ENCODE peak calls at places on chromosomes 16 and 17, in six cellular contexts. One of them, this sample, is unnamed.

GRCh38 chr17:44097110-44097810 is 26.2 kb downstream of the HDAC5 start:
- DNase-seq in SK-N-SH: no peak
- DNase-seq in HCT116: no peak
- DNase-seq in PC-3: peak; percentile 22
- DNase-seq in MM.1S: no peak
- DNase-seq in GM23248: peak; percentile 81
- DNase-seq in this sample: no peak

GRCh38 chr17:61833536-61834203 is 29.7 kb downstream of the BRIP1 start:
- DNase-seq in SK-N-SH: no peak
- DNase-seq in HCT116: peak; percentile 69
- DNase-seq in PC-3: peak; percentile 96
- DNase-seq in MM.1S: no peak
- DNase-seq in GM23248: peak; percentile 77
- DNase-seq in this sample: no peak

GRCh38 chr17:28100936-28101335 is 58.5 kb downstream of the NLK start:
- DNase-seq in SK-N-SH: no peak
- DNase-seq in HCT116: no peak
- DNase-seq in PC-3: no peak
- DNase-seq in MM.1S: no peak
- DNase-seq in GM23248: no peak
- DNase-seq in this sample: no peak

GRCh38 chr17:32285770-32286517 is 20.3 kb downstream of the RHBDL3 start:
- DNase-seq in SK-N-SH: no peak
- DNase-seq in HCT116: no peak
- DNase-seq in PC-3: no peak
- DNase-seq in MM.1S: no peak
- DNase-seq in GM23248: no peak
- DNase-seq in this sample: no peak

GRCh38 chr17:42296012-42296411 is 7.7 kb downstream of the STAT5A start:
- DNase-seq in SK-N-SH: no peak
- DNase-seq in HCT116: no peak
- DNase-seq in PC-3: no peak
- DNase-seq in MM.1S: no peak
- DNase-seq in GM23248: no peak
- DNase-seq in this sample: no peak

GRCh38 chr17:14622622-14623101 is 321.8 kb downstream of the HS3ST3B1 start:
- DNase-seq in SK-N-SH: no peak
- DNase-seq in HCT116: no peak
- DNase-seq in PC-3: no peak
- DNase-seq in MM.1S: no peak
- DNase-seq in GM23248: no peak
- DNase-seq in this sample: no peak

GRCh38 chr17:40557531-40558299 is 7.6 kb downstream of the CCR7 start:
- DNase-seq in SK-N-SH: no peak
- DNase-seq in HCT116: no peak
- DNase-seq in PC-3: no peak
- DNase-seq in MM.1S: no peak
- DNase-seq in GM23248: no peak
- DNase-seq in this sample: no peak

GRCh38 chr17:27532269-27533067 is 76.2 kb downstream of the KSR1 start:
- DNase-seq in SK-N-SH: no peak
- DNase-seq in HCT116: no peak
- DNase-seq in PC-3: no peak
- DNase-seq in MM.1S: no peak
- DNase-seq in GM23248: no peak
- DNase-seq in this sample: no peak

GRCh38 chr17:64406321-64407200 is 15.9 kb upstream of the PECAM1 start:
- DNase-seq in SK-N-SH: no peak
- DNase-seq in HCT116: no peak
- DNase-seq in PC-3: peak; percentile 54
- DNase-seq in MM.1S: peak; percentile 15
- DNase-seq in GM23248: peak; percentile 42
- DNase-seq in this sample: peak; percentile 87

GRCh38 chr16:84929421-84930297 is 81.7 kb downstream of the ZDHHC7 start:
- DNase-seq in SK-N-SH: no peak
- DNase-seq in HCT116: no peak
- DNase-seq in PC-3: no peak
- DNase-seq in MM.1S: no peak
- DNase-seq in GM23248: peak; percentile 70
- DNase-seq in this sample: no peak

GRCh38 chr17:51493206-51493605 is 232.9 kb downstream of the UTP18 start:
- DNase-seq in SK-N-SH: no peak
- DNase-seq in HCT116: no peak
- DNase-seq in PC-3: no peak
- DNase-seq in MM.1S: no peak
- DNase-seq in GM23248: no peak
- DNase-seq in this sample: no peak

GRCh38 chr17:77374170-77374936 is 233.6 kb downstream of the SEC14L1 start:
- DNase-seq in SK-N-SH: peak; percentile 93
- DNase-seq in HCT116: no peak
- DNase-seq in PC-3: no peak
- DNase-seq in MM.1S: no peak
- DNase-seq in GM23248: peak; percentile 86
- DNase-seq in this sample: peak; percentile 52

GRCh38 chr17:69609495-69610315 is 195.2 kb downstream of the MAP2K6 start:
- DNase-seq in SK-N-SH: no peak
- DNase-seq in HCT116: peak; percentile 24
- DNase-seq in PC-3: peak; percentile 68
- DNase-seq in MM.1S: no peak
- DNase-seq in GM23248: peak; percentile 60
- DNase-seq in this sample: peak; percentile 63

GRCh38 chr16:88835383-88835782 is 21.4 kb downstream of the GALNS start:
- DNase-seq in SK-N-SH: no peak
- DNase-seq in HCT116: no peak
- DNase-seq in PC-3: no peak
- DNase-seq in MM.1S: no peak
- DNase-seq in GM23248: peak; percentile 9
- DNase-seq in this sample: no peak

DNA sequence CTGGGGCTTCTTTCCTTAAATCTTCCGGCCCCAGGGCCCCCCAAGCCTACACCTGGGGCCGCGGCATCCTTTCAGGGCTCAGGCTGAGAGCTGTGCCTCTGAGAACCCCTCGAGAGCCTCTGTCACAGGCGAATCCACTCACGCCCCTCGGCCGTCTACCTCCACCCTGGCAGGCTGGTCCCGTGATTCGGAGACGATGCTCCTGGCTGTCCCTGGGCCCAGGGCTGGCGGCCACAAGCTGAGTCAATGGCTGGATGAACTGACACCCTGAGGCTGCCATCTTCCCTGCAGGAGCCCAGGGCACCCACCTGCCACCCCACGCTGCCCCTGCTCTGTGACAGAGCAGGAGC is 4.4 kb downstream of the TEPSIN start:
- DNase-seq in SK-N-SH: no peak
- DNase-seq in HCT116: no peak
- DNase-seq in PC-3: no peak
- DNase-seq in MM.1S: no peak
- DNase-seq in GM23248: no peak
- DNase-seq in this sample: no peak
- H3K9ac ChIP-seq in SK-N-SH: no peak overlapping the region
- H3K9ac ChIP-seq in HCT116: no peak overlapping the region
- H3K9ac ChIP-seq in PC-3: no peak overlapping the region
- H3K9ac ChIP-seq in MM.1S: no peak overlapping the region
- H3K9ac ChIP-seq in GM23248: no peak overlapping the region
- H3K9ac ChIP-seq in this sample: no peak overlapping the region

DNA sequence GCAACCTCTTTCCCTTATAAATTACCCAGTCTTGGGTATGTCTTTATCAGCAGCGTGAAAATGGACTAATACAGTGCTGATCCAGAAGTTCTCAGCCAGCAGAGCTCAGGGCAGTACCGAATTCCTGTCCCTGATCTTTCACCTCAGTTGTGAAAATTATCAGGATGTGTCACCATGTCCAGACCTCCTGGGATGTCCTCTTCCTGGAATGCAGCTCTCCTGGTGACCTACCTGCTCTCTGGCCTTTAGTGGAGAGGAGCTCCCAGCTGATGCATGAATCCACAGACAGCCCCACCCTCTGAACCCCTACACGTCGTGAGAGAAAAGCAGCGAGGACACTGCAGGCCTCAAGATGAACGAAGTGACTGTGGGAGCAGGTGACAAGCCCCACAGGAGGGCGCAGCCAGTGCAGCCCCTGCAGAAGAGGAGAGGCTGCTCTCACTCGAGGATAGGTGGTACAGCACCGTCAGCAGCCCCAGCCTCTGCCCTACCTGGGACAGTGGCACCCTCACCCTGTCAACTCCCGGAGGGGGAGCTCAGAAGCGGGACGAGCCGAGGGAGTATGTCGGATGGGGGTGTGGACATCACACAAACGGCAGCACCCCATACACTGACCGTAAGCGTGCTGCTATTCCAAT is 22.0 kb upstream of the C16orf95 start:
- DNase-seq in SK-N-SH: no peak
- DNase-seq in HCT116: no peak
- DNase-seq in PC-3: no peak
- DNase-seq in MM.1S: no peak
- DNase-seq in GM23248: no peak
- DNase-seq in this sample: no peak
- H3K9me2 ChIP-seq in SK-N-SH: no peaks in the 10 kb centered on the region
- H3K9me2 ChIP-seq in HCT116: no peaks in the 10 kb centered on the region
- H3K9me2 ChIP-seq in PC-3: no peaks in the 10 kb centered on the region
- H3K9me2 ChIP-seq in MM.1S: no peaks in the 10 kb centered on the region
- H3K9me2 ChIP-seq in GM23248: no peaks in the 10 kb centered on the region
- H3K9me2 ChIP-seq in this sample: no peaks in the 10 kb centered on the region

GRCh38 chr16:56610609-56611111 is 2.3 kb downstream of the MT2A start:
- DNase-seq in SK-N-SH: no peak
- DNase-seq in HCT116: no peak
- DNase-seq in PC-3: no peak
- DNase-seq in MM.1S: no peak
- DNase-seq in GM23248: peak; percentile 52
- DNase-seq in this sample: peak; percentile 75

GRCh38 chr16:56609463-56609921 is 1.1 kb downstream of the MT2A start:
- DNase-seq in SK-N-SH: peak; percentile 69
- DNase-seq in HCT116: peak; percentile 41
- DNase-seq in PC-3: peak; percentile 58
- DNase-seq in MM.1S: peak; percentile 86
- DNase-seq in GM23248: peak; percentile 89
- DNase-seq in this sample: peak; percentile 91

GRCh38 chr16:56611281-56611833 is 3.0 kb downstream of the MT2A start:
- DNase-seq in SK-N-SH: no peak
- DNase-seq in HCT116: peak; percentile 27
- DNase-seq in PC-3: no peak
- DNase-seq in MM.1S: no peak
- DNase-seq in GM23248: peak; percentile 75
- DNase-seq in this sample: peak; percentile 45

GRCh38 chr16:56608876-56609462 is 585 bp downstream of the MT2A start:
- DNase-seq in SK-N-SH: peak; percentile 43
- DNase-seq in HCT116: no peak
- DNase-seq in PC-3: no peak
- DNase-seq in MM.1S: no peak
- DNase-seq in GM23248: peak; percentile 53
- DNase-seq in this sample: peak; percentile 48

DNA sequence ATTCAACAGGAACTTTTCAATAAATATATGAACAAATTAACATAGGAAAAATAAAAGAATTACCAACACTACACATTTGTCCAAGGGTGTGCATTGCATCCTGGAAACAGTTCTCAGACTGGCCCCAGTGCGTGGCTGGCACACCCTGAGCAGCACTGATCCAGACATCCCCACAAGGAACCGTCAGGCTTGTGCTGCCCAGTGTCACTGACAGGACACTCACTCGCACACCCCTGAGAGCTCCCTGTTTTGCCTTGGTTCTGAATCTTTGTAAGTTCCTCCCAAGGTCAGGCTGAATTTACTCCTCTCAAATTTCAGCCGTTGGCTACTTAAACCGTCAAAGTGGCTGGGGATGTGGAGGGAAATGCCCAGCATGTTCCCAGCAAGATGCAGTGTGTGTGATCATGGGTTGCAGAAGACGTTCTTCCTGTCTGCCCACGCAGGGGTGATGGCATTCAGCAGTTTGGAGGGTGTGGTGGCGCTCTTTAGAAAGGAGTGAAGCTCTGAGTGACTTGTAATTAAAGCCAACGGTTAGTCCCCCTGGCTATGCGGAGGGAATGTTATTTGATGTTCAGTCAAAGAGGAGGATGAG is 1.7 kb downstream of the MT2A start:
- DNase-seq in SK-N-SH: no peak
- DNase-seq in HCT116: peak; percentile 75
- DNase-seq in PC-3: peak; percentile 47
- DNase-seq in MM.1S: no peak
- DNase-seq in GM23248: peak; percentile 96
- DNase-seq in this sample: peak; percentile 80
- H3K9ac ChIP-seq in SK-N-SH: peak overlapping the region; percentile 90
- H3K9ac ChIP-seq in HCT116: peak overlapping the region; percentile 91
- H3K9ac ChIP-seq in PC-3: peak overlapping the region; percentile 76
- H3K9ac ChIP-seq in MM.1S: no peak overlapping the region
- H3K9ac ChIP-seq in GM23248: peak overlapping the region; percentile 96
- H3K9ac ChIP-seq in this sample: peak overlapping the region; percentile 77

GRCh38 chr16:60137891-60138290 is 1403.8 kb upstream of the GOT2 start:
- DNase-seq in SK-N-SH: no peak
- DNase-seq in HCT116: no peak
- DNase-seq in PC-3: no peak
- DNase-seq in MM.1S: no peak
- DNase-seq in GM23248: no peak
- DNase-seq in this sample: no peak

GRCh38 chr16:60142991-60143705 is 1409.0 kb upstream of the GOT2 start:
- DNase-seq in SK-N-SH: no peak
- DNase-seq in HCT116: no peak
- DNase-seq in PC-3: no peak
- DNase-seq in MM.1S: no peak
- DNase-seq in GM23248: no peak
- DNase-seq in this sample: no peak
- H3K9me2 ChIP-seq in SK-N-SH: no peaks in the 10 kb centered on the region
- H3K9me2 ChIP-seq in HCT116: no peaks in the 10 kb centered on the region
- H3K9me2 ChIP-seq in PC-3: no peaks in the 10 kb centered on the region
- H3K9me2 ChIP-seq in MM.1S: no peaks in the 10 kb centered on the region
- H3K9me2 ChIP-seq in GM23248: no peaks in the 10 kb centered on the region
- H3K9me2 ChIP-seq in this sample: no peaks in the 10 kb centered on the region

GRCh38 chr17:489758-490329 is 137.2 kb upstream of the RPH3AL start:
- DNase-seq in SK-N-SH: peak; percentile 67
- DNase-seq in HCT116: no peak
- DNase-seq in PC-3: no peak
- DNase-seq in MM.1S: no peak
- DNase-seq in GM23248: peak; percentile 75
- DNase-seq in this sample: no peak

GRCh38 chr17:493666-494065 is 141.1 kb upstream of the RPH3AL start:
- DNase-seq in SK-N-SH: no peak
- DNase-seq in HCT116: no peak
- DNase-seq in PC-3: no peak
- DNase-seq in MM.1S: no peak
- DNase-seq in GM23248: no peak
- DNase-seq in this sample: no peak

GRCh38 chr17:492015-492399 is 139.4 kb upstream of the RPH3AL start:
- DNase-seq in SK-N-SH: no peak
- DNase-seq in HCT116: no peak
- DNase-seq in PC-3: no peak
- DNase-seq in MM.1S: no peak
- DNase-seq in GM23248: no peak
- DNase-seq in this sample: no peak

GRCh38 chr17:488993-489757 is 136.6 kb upstream of the RPH3AL start:
- DNase-seq in SK-N-SH: peak; percentile 67
- DNase-seq in HCT116: peak; percentile 54
- DNase-seq in PC-3: no peak
- DNase-seq in MM.1S: no peak
- DNase-seq in GM23248: peak; percentile 43
- DNase-seq in this sample: no peak

GRCh38 chr17:491086-492014 is 138.7 kb upstream of the RPH3AL start:
- DNase-seq in SK-N-SH: peak; percentile 94
- DNase-seq in HCT116: no peak
- DNase-seq in PC-3: no peak
- DNase-seq in MM.1S: no peak
- DNase-seq in GM23248: peak; percentile 90
- DNase-seq in this sample: no peak
- H3K9ac ChIP-seq in SK-N-SH: peak overlapping the region; percentile 17
- H3K9ac ChIP-seq in HCT116: no peak overlapping the region
- H3K9ac ChIP-seq in PC-3: no peak overlapping the region
- H3K9ac ChIP-seq in MM.1S: no peak overlapping the region
- H3K9ac ChIP-seq in GM23248: peak overlapping the region; percentile 52
- H3K9ac ChIP-seq in this sample: no peak overlapping the region